ENCODE peak calls at places on chromosomes 6 and 20, in five cellular contexts. One of them, this sample, is unnamed.

GRCh38 chr6:1624071-1624847 is 14.5 kb downstream of the FOXC1 start:
- DNase-seq in erythroblast: no peak
- DNase-seq in activated CD8-positive, alpha-beta memory T cell treated with anti-CD3 and anti-CD28 coated beads for 24 hours: no peak
- DNase-seq in stimulated activated CD4-positive, alpha-beta T cell treated with anti-CD3 and anti-CD28 coated beads, Interleukin-4, amount 100 ng/mL, for 4 hours: no peak
- DNase-seq in smooth muscle cell of the brain vasculature: no peak
- DNase-seq in this sample: no peak

GRCh38 chr20:59891581-59891980 is 41.9 kb downstream of the SYCP2 start:
- DNase-seq in erythroblast: no peak
- DNase-seq in smooth muscle cell of the brain vasculature: no peak
- DNase-seq in stimulated activated CD4-positive, alpha-beta T cell treated with anti-CD3 and anti-CD28 coated beads, Interleukin-4, amount 100 ng/mL, for 4 hours: no peak
- DNase-seq in activated CD8-positive, alpha-beta memory T cell treated with anti-CD3 and anti-CD28 coated beads for 24 hours: no peak
- DNase-seq in this sample: no peak

GRCh38 chr6:100096356-100096755 is 102.3 kb upstream of the MCHR2 start:
- DNase-seq in stimulated activated CD4-positive, alpha-beta T cell treated with anti-CD3 and anti-CD28 coated beads, Interleukin-4, amount 100 ng/mL, for 4 hours: no peak
- DNase-seq in activated CD8-positive, alpha-beta memory T cell treated with anti-CD3 and anti-CD28 coated beads for 24 hours: no peak
- DNase-seq in erythroblast: no peak
- DNase-seq in smooth muscle cell of the brain vasculature: no peak
- DNase-seq in this sample: no peak

GRCh38 chr20:60632420-60633262 is 619.4 kb upstream of the CDH4 start:
- DNase-seq in activated CD8-positive, alpha-beta memory T cell treated with anti-CD3 and anti-CD28 coated beads for 24 hours: no peak
- DNase-seq in erythroblast: no peak
- DNase-seq in stimulated activated CD4-positive, alpha-beta T cell treated with anti-CD3 and anti-CD28 coated beads, Interleukin-4, amount 100 ng/mL, for 4 hours: no peak
- DNase-seq in smooth muscle cell of the brain vasculature: no peak
- DNase-seq in this sample: no peak

GRCh38 chr20:47577271-47577670 is 75.6 kb downstream of the NCOA3 start:
- DNase-seq in smooth muscle cell of the brain vasculature: no peak
- DNase-seq in erythroblast: no peak
- DNase-seq in activated CD8-positive, alpha-beta memory T cell treated with anti-CD3 and anti-CD28 coated beads for 24 hours: no peak
- DNase-seq in stimulated activated CD4-positive, alpha-beta T cell treated with anti-CD3 and anti-CD28 coated beads, Interleukin-4, amount 100 ng/mL, for 4 hours: no peak
- DNase-seq in this sample: no peak

GRCh38 chr6:113500221-113500620 is 356.9 kb upstream of the MARCKS start:
- DNase-seq in stimulated activated CD4-positive, alpha-beta T cell treated with anti-CD3 and anti-CD28 coated beads, Interleukin-4, amount 100 ng/mL, for 4 hours: no peak
- DNase-seq in activated CD8-positive, alpha-beta memory T cell treated with anti-CD3 and anti-CD28 coated beads for 24 hours: no peak
- DNase-seq in erythroblast: no peak
- DNase-seq in smooth muscle cell of the brain vasculature: no peak
- DNase-seq in this sample: no peak

GRCh38 chr6:95417856-95418255 is 159.5 kb upstream of the MANEA start:
- DNase-seq in activated CD8-positive, alpha-beta memory T cell treated with anti-CD3 and anti-CD28 coated beads for 24 hours: no peak
- DNase-seq in erythroblast: no peak
- DNase-seq in stimulated activated CD4-positive, alpha-beta T cell treated with anti-CD3 and anti-CD28 coated beads, Interleukin-4, amount 100 ng/mL, for 4 hours: no peak
- DNase-seq in smooth muscle cell of the brain vasculature: no peak
- DNase-seq in this sample: no peak

GRCh38 chr20:49286689-49287551 is 9.1 kb upstream of the ZNFX1 start:
- DNase-seq in stimulated activated CD4-positive, alpha-beta T cell treated with anti-CD3 and anti-CD28 coated beads, Interleukin-4, amount 100 ng/mL, for 4 hours: no peak
- DNase-seq in smooth muscle cell of the brain vasculature: no peak
- DNase-seq in erythroblast: peak; percentile 68
- DNase-seq in activated CD8-positive, alpha-beta memory T cell treated with anti-CD3 and anti-CD28 coated beads for 24 hours: no peak
- DNase-seq in this sample: no peak

GRCh38 chr6:164252952-164253351 is 838.4 kb downstream of the QKI start:
- DNase-seq in stimulated activated CD4-positive, alpha-beta T cell treated with anti-CD3 and anti-CD28 coated beads, Interleukin-4, amount 100 ng/mL, for 4 hours: no peak
- DNase-seq in activated CD8-positive, alpha-beta memory T cell treated with anti-CD3 and anti-CD28 coated beads for 24 hours: no peak
- DNase-seq in smooth muscle cell of the brain vasculature: no peak
- DNase-seq in erythroblast: no peak
- DNase-seq in this sample: no peak

GRCh38 chr20:51388227-51388626 is 154.3 kb downstream of the NFATC2 start:
- DNase-seq in smooth muscle cell of the brain vasculature: no peak
- DNase-seq in erythroblast: no peak
- DNase-seq in activated CD8-positive, alpha-beta memory T cell treated with anti-CD3 and anti-CD28 coated beads for 24 hours: no peak
- DNase-seq in stimulated activated CD4-positive, alpha-beta T cell treated with anti-CD3 and anti-CD28 coated beads, Interleukin-4, amount 100 ng/mL, for 4 hours: no peak
- DNase-seq in this sample: no peak

GRCh38 chr6:45942953-45943352 is 72.7 kb downstream of the CLIC5 start:
- DNase-seq in smooth muscle cell of the brain vasculature: no peak
- DNase-seq in stimulated activated CD4-positive, alpha-beta T cell treated with anti-CD3 and anti-CD28 coated beads, Interleukin-4, amount 100 ng/mL, for 4 hours: no peak
- DNase-seq in activated CD8-positive, alpha-beta memory T cell treated with anti-CD3 and anti-CD28 coated beads for 24 hours: no peak
- DNase-seq in erythroblast: no peak
- DNase-seq in this sample: no peak

GRCh38 chr20:17761612-17762011 is 61.8 kb downstream of the BANF2 start:
- DNase-seq in stimulated activated CD4-positive, alpha-beta T cell treated with anti-CD3 and anti-CD28 coated beads, Interleukin-4, amount 100 ng/mL, for 4 hours: no peak
- DNase-seq in smooth muscle cell of the brain vasculature: no peak
- DNase-seq in activated CD8-positive, alpha-beta memory T cell treated with anti-CD3 and anti-CD28 coated beads for 24 hours: no peak
- DNase-seq in erythroblast: no peak
- DNase-seq in this sample: no peak

GRCh38 chr20:57261488-57262243 is 4.8 kb downstream of the BMP7 start:
- DNase-seq in activated CD8-positive, alpha-beta memory T cell treated with anti-CD3 and anti-CD28 coated beads for 24 hours: no peak
- DNase-seq in smooth muscle cell of the brain vasculature: no peak
- DNase-seq in stimulated activated CD4-positive, alpha-beta T cell treated with anti-CD3 and anti-CD28 coated beads, Interleukin-4, amount 100 ng/mL, for 4 hours: no peak
- DNase-seq in erythroblast: no peak
- DNase-seq in this sample: no peak

GRCh38 chr6:155154158-155154830 is 109.5 kb upstream of the CLDN20 start:
- DNase-seq in erythroblast: peak; percentile 37
- DNase-seq in stimulated activated CD4-positive, alpha-beta T cell treated with anti-CD3 and anti-CD28 coated beads, Interleukin-4, amount 100 ng/mL, for 4 hours: no peak
- DNase-seq in smooth muscle cell of the brain vasculature: no peak
- DNase-seq in activated CD8-positive, alpha-beta memory T cell treated with anti-CD3 and anti-CD28 coated beads for 24 hours: peak; percentile 82
- DNase-seq in this sample: no peak

GRCh38 chr20:63969851-63970713 is at the start of gene ZNF512B:
- DNase-seq in stimulated activated CD4-positive, alpha-beta T cell treated with anti-CD3 and anti-CD28 coated beads, Interleukin-4, amount 100 ng/mL, for 4 hours: peak; percentile 51
- DNase-seq in smooth muscle cell of the brain vasculature: no peak
- DNase-seq in activated CD8-positive, alpha-beta memory T cell treated with anti-CD3 and anti-CD28 coated beads for 24 hours: peak; percentile 76
- DNase-seq in erythroblast: peak; percentile 57
- DNase-seq in this sample: no peak

GRCh38 chr20:24773751-24774201 is 175.3 kb upstream of the CST7 start:
- DNase-seq in activated CD8-positive, alpha-beta memory T cell treated with anti-CD3 and anti-CD28 coated beads for 24 hours: peak; percentile 54
- DNase-seq in smooth muscle cell of the brain vasculature: peak; percentile 69
- DNase-seq in erythroblast: no peak
- DNase-seq in stimulated activated CD4-positive, alpha-beta T cell treated with anti-CD3 and anti-CD28 coated beads, Interleukin-4, amount 100 ng/mL, for 4 hours: no peak
- DNase-seq in this sample: no peak

GRCh38 chr6:10014561-10014960 is 400.3 kb downstream of the TFAP2A start:
- DNase-seq in activated CD8-positive, alpha-beta memory T cell treated with anti-CD3 and anti-CD28 coated beads for 24 hours: no peak
- DNase-seq in stimulated activated CD4-positive, alpha-beta T cell treated with anti-CD3 and anti-CD28 coated beads, Interleukin-4, amount 100 ng/mL, for 4 hours: no peak
- DNase-seq in smooth muscle cell of the brain vasculature: no peak
- DNase-seq in erythroblast: no peak
- DNase-seq in this sample: no peak

GRCh38 chr6:106520711-106521367 is 108.5 kb downstream of the RTN4IP1 start:
- DNase-seq in smooth muscle cell of the brain vasculature: no peak
- DNase-seq in erythroblast: peak; percentile 82
- DNase-seq in activated CD8-positive, alpha-beta memory T cell treated with anti-CD3 and anti-CD28 coated beads for 24 hours: peak; percentile 84
- DNase-seq in stimulated activated CD4-positive, alpha-beta T cell treated with anti-CD3 and anti-CD28 coated beads, Interleukin-4, amount 100 ng/mL, for 4 hours: peak; percentile 79
- DNase-seq in this sample: no peak

GRCh38 chr6:49430187-49430586 is 32.9 kb downstream of the MMUT start:
- DNase-seq in erythroblast: no peak
- DNase-seq in smooth muscle cell of the brain vasculature: no peak
- DNase-seq in activated CD8-positive, alpha-beta memory T cell treated with anti-CD3 and anti-CD28 coated beads for 24 hours: no peak
- DNase-seq in stimulated activated CD4-positive, alpha-beta T cell treated with anti-CD3 and anti-CD28 coated beads, Interleukin-4, amount 100 ng/mL, for 4 hours: no peak
- DNase-seq in this sample: no peak

GRCh38 chr6:89281779-89282246 is 33.3 kb downstream of the GABRR2 start:
- DNase-seq in smooth muscle cell of the brain vasculature: no peak
- DNase-seq in stimulated activated CD4-positive, alpha-beta T cell treated with anti-CD3 and anti-CD28 coated beads, Interleukin-4, amount 100 ng/mL, for 4 hours: no peak
- DNase-seq in erythroblast: peak; percentile 61
- DNase-seq in activated CD8-positive, alpha-beta memory T cell treated with anti-CD3 and anti-CD28 coated beads for 24 hours: peak; percentile 63
- DNase-seq in this sample: no peak

GRCh38 chr20:22207280-22207679 is 377.1 kb downstream of the FOXA2 start:
- DNase-seq in smooth muscle cell of the brain vasculature: no peak
- DNase-seq in stimulated activated CD4-positive, alpha-beta T cell treated with anti-CD3 and anti-CD28 coated beads, Interleukin-4, amount 100 ng/mL, for 4 hours: no peak
- DNase-seq in activated CD8-positive, alpha-beta memory T cell treated with anti-CD3 and anti-CD28 coated beads for 24 hours: no peak
- DNase-seq in erythroblast: no peak
- DNase-seq in this sample: no peak

GRCh38 chr6:37717836-37718251 is 20.2 kb upstream of the MDGA1 start:
- DNase-seq in stimulated activated CD4-positive, alpha-beta T cell treated with anti-CD3 and anti-CD28 coated beads, Interleukin-4, amount 100 ng/mL, for 4 hours: no peak
- DNase-seq in smooth muscle cell of the brain vasculature: no peak
- DNase-seq in erythroblast: no peak
- DNase-seq in activated CD8-positive, alpha-beta memory T cell treated with anti-CD3 and anti-CD28 coated beads for 24 hours: no peak
- DNase-seq in this sample: no peak

GRCh38 chr20:10352934-10353866 is 80.8 kb downstream of the MKKS start:
- DNase-seq in stimulated activated CD4-positive, alpha-beta T cell treated with anti-CD3 and anti-CD28 coated beads, Interleukin-4, amount 100 ng/mL, for 4 hours: no peak
- DNase-seq in smooth muscle cell of the brain vasculature: no peak
- DNase-seq in activated CD8-positive, alpha-beta memory T cell treated with anti-CD3 and anti-CD28 coated beads for 24 hours: no peak
- DNase-seq in erythroblast: no peak
- DNase-seq in this sample: no peak

GRCh38 chr20:4025679-4026078 is 10.3 kb upstream of the RNF24 start:
- DNase-seq in stimulated activated CD4-positive, alpha-beta T cell treated with anti-CD3 and anti-CD28 coated beads, Interleukin-4, amount 100 ng/mL, for 4 hours: no peak
- DNase-seq in activated CD8-positive, alpha-beta memory T cell treated with anti-CD3 and anti-CD28 coated beads for 24 hours: no peak
- DNase-seq in erythroblast: peak; percentile 36
- DNase-seq in smooth muscle cell of the brain vasculature: no peak
- DNase-seq in this sample: no peak

GRCh38 chr6:148805767-148806166 is 58.9 kb downstream of the UST start:
- DNase-seq in smooth muscle cell of the brain vasculature: no peak
- DNase-seq in stimulated activated CD4-positive, alpha-beta T cell treated with anti-CD3 and anti-CD28 coated beads, Interleukin-4, amount 100 ng/mL, for 4 hours: no peak
- DNase-seq in erythroblast: no peak
- DNase-seq in activated CD8-positive, alpha-beta memory T cell treated with anti-CD3 and anti-CD28 coated beads for 24 hours: no peak
- DNase-seq in this sample: no peak

GRCh38 chr20:24633026-24633425 is 163.6 kb downstream of the SYNDIG1 start:
- DNase-seq in smooth muscle cell of the brain vasculature: no peak
- DNase-seq in erythroblast: no peak
- DNase-seq in stimulated activated CD4-positive, alpha-beta T cell treated with anti-CD3 and anti-CD28 coated beads, Interleukin-4, amount 100 ng/mL, for 4 hours: no peak
- DNase-seq in activated CD8-positive, alpha-beta memory T cell treated with anti-CD3 and anti-CD28 coated beads for 24 hours: peak; percentile 19
- DNase-seq in this sample: no peak

GRCh38 chr6:97361286-97361685 is 78.3 kb upstream of the MMS22L start:
- DNase-seq in stimulated activated CD4-positive, alpha-beta T cell treated with anti-CD3 and anti-CD28 coated beads, Interleukin-4, amount 100 ng/mL, for 4 hours: no peak
- DNase-seq in erythroblast: no peak
- DNase-seq in activated CD8-positive, alpha-beta memory T cell treated with anti-CD3 and anti-CD28 coated beads for 24 hours: no peak
- DNase-seq in smooth muscle cell of the brain vasculature: no peak
- DNase-seq in this sample: no peak

GRCh38 chr6:52994789-52995078 is 350 bp downstream of the GSTA4 start:
- DNase-seq in activated CD8-positive, alpha-beta memory T cell treated with anti-CD3 and anti-CD28 coated beads for 24 hours: peak; percentile 83
- DNase-seq in stimulated activated CD4-positive, alpha-beta T cell treated with anti-CD3 and anti-CD28 coated beads, Interleukin-4, amount 100 ng/mL, for 4 hours: no peak
- DNase-seq in smooth muscle cell of the brain vasculature: no peak
- DNase-seq in erythroblast: peak; percentile 65
- DNase-seq in this sample: no peak

GRCh38 chr20:11569163-11569562 is 348.5 kb upstream of the BTBD3 start:
- DNase-seq in smooth muscle cell of the brain vasculature: no peak
- DNase-seq in activated CD8-positive, alpha-beta memory T cell treated with anti-CD3 and anti-CD28 coated beads for 24 hours: no peak
- DNase-seq in erythroblast: no peak
- DNase-seq in stimulated activated CD4-positive, alpha-beta T cell treated with anti-CD3 and anti-CD28 coated beads, Interleukin-4, amount 100 ng/mL, for 4 hours: no peak
- DNase-seq in this sample: no peak

GRCh38 chr6:55276745-55277627 is 50.3 kb upstream of the GFRAL start:
- DNase-seq in smooth muscle cell of the brain vasculature: peak; percentile 32
- DNase-seq in erythroblast: peak; percentile 32
- DNase-seq in activated CD8-positive, alpha-beta memory T cell treated with anti-CD3 and anti-CD28 coated beads for 24 hours: no peak
- DNase-seq in stimulated activated CD4-positive, alpha-beta T cell treated with anti-CD3 and anti-CD28 coated beads, Interleukin-4, amount 100 ng/mL, for 4 hours: no peak
- DNase-seq in this sample: no peak

GRCh38 chr6:33392979-33393378 is 1.4 kb downstream of the KIFC1 start:
- DNase-seq in smooth muscle cell of the brain vasculature: no peak
- DNase-seq in erythroblast: no peak
- DNase-seq in stimulated activated CD4-positive, alpha-beta T cell treated with anti-CD3 and anti-CD28 coated beads, Interleukin-4, amount 100 ng/mL, for 4 hours: no peak
- DNase-seq in activated CD8-positive, alpha-beta memory T cell treated with anti-CD3 and anti-CD28 coated beads for 24 hours: no peak
- DNase-seq in this sample: no peak

GRCh38 chr20:48051810-48052491 is 266.7 kb upstream of the SULF2 start:
- DNase-seq in activated CD8-positive, alpha-beta memory T cell treated with anti-CD3 and anti-CD28 coated beads for 24 hours: no peak
- DNase-seq in stimulated activated CD4-positive, alpha-beta T cell treated with anti-CD3 and anti-CD28 coated beads, Interleukin-4, amount 100 ng/mL, for 4 hours: no peak
- DNase-seq in erythroblast: no peak
- DNase-seq in smooth muscle cell of the brain vasculature: no peak
- DNase-seq in this sample: no peak

GRCh38 chr20:43571310-43571709 is 12.5 kb downstream of the SGK2 start:
- DNase-seq in activated CD8-positive, alpha-beta memory T cell treated with anti-CD3 and anti-CD28 coated beads for 24 hours: no peak
- DNase-seq in smooth muscle cell of the brain vasculature: no peak
- DNase-seq in erythroblast: no peak
- DNase-seq in stimulated activated CD4-positive, alpha-beta T cell treated with anti-CD3 and anti-CD28 coated beads, Interleukin-4, amount 100 ng/mL, for 4 hours: no peak
- DNase-seq in this sample: no peak

GRCh38 chr6:112289039-112289566 is 34.7 kb upstream of the LAMA4 start:
- DNase-seq in erythroblast: no peak
- DNase-seq in smooth muscle cell of the brain vasculature: peak; percentile 91
- DNase-seq in activated CD8-positive, alpha-beta memory T cell treated with anti-CD3 and anti-CD28 coated beads for 24 hours: no peak
- DNase-seq in stimulated activated CD4-positive, alpha-beta T cell treated with anti-CD3 and anti-CD28 coated beads, Interleukin-4, amount 100 ng/mL, for 4 hours: no peak
- DNase-seq in this sample: no peak

GRCh38 chr6:24484657-24485318 is 4.6 kb downstream of the GPLD1 start:
- DNase-seq in smooth muscle cell of the brain vasculature: no peak
- DNase-seq in activated CD8-positive, alpha-beta memory T cell treated with anti-CD3 and anti-CD28 coated beads for 24 hours: no peak
- DNase-seq in erythroblast: no peak
- DNase-seq in stimulated activated CD4-positive, alpha-beta T cell treated with anti-CD3 and anti-CD28 coated beads, Interleukin-4, amount 100 ng/mL, for 4 hours: no peak
- DNase-seq in this sample: no peak